ENCODE peak calls at places on chromosomes 16 and 17, in six cellular contexts. One of them, this sample, is unnamed.

GRCh38 chr17:17675925-17676534 is 5.2 kb upstream of the RAI1 start:
- DNase-seq in dorsolateral prefrontal cortex: no peak
- DNase-seq in CD8-positive, alpha-beta T cell: no peak
- DNase-seq in GM23338: peak
- DNase-seq in foreskin keratinocyte: peak
- DNase-seq in colonic mucosa: peak
- DNase-seq in this sample: no peak

GRCh38 chr16:20074089-20074956 is 633 bp upstream of the GPR139 start:
- DNase-seq in dorsolateral prefrontal cortex: no peak
- DNase-seq in CD8-positive, alpha-beta T cell: no peak
- DNase-seq in GM23338: peak
- DNase-seq in foreskin keratinocyte: no peak
- DNase-seq in colonic mucosa: no peak
- DNase-seq in this sample: peak

GRCh38 chr16:85464342-85465305 is 148.5 kb upstream of the GSE1 start:
- DNase-seq in dorsolateral prefrontal cortex: no peak
- DNase-seq in CD8-positive, alpha-beta T cell: no peak
- DNase-seq in GM23338: no peak
- DNase-seq in foreskin keratinocyte: no peak
- DNase-seq in colonic mucosa: no peak
- DNase-seq in this sample: no peak

GRCh38 chr16:74623214-74623842 is 16.4 kb upstream of the GLG1 start:
- DNase-seq in dorsolateral prefrontal cortex: no peak
- DNase-seq in CD8-positive, alpha-beta T cell: no peak
- DNase-seq in GM23338: peak
- DNase-seq in foreskin keratinocyte: no peak
- DNase-seq in colonic mucosa: no peak
- DNase-seq in this sample: peak

GRCh38 chr17:78736526-78737079 is 45.5 kb downstream of the CYTH1 start:
- DNase-seq in dorsolateral prefrontal cortex: no peak
- DNase-seq in CD8-positive, alpha-beta T cell: peak
- DNase-seq in GM23338: peak
- DNase-seq in foreskin keratinocyte: peak
- DNase-seq in colonic mucosa: peak
- DNase-seq in this sample: no peak

GRCh38 chr17:64331366-64331765 is 59.3 kb downstream of the PECAM1 start:
- DNase-seq in dorsolateral prefrontal cortex: no peak
- DNase-seq in CD8-positive, alpha-beta T cell: no peak
- DNase-seq in GM23338: no peak
- DNase-seq in foreskin keratinocyte: no peak
- DNase-seq in colonic mucosa: no peak
- DNase-seq in this sample: no peak

GRCh38 chr17:41301916-41302901 is at the start of gene KRTAP29-1:
- DNase-seq in dorsolateral prefrontal cortex: no peak
- DNase-seq in CD8-positive, alpha-beta T cell: no peak
- DNase-seq in GM23338: no peak
- DNase-seq in foreskin keratinocyte: no peak
- DNase-seq in colonic mucosa: no peak
- DNase-seq in this sample: no peak

GRCh38 chr16:50602531-50603205 is 54.5 kb downstream of the NKD1 start:
- DNase-seq in dorsolateral prefrontal cortex: no peak
- DNase-seq in CD8-positive, alpha-beta T cell: peak
- DNase-seq in GM23338: no peak
- DNase-seq in foreskin keratinocyte: peak
- DNase-seq in colonic mucosa: no peak
- DNase-seq in this sample: no peak

GRCh38 chr17:47844814-47845453 is 3.9 kb upstream of the SCRN2 start:
- DNase-seq in dorsolateral prefrontal cortex: no peak
- DNase-seq in CD8-positive, alpha-beta T cell: no peak
- DNase-seq in GM23338: peak
- DNase-seq in foreskin keratinocyte: no peak
- DNase-seq in colonic mucosa: no peak
- DNase-seq in this sample: peak

GRCh38 chr17:75093543-75094158 is 5.9 kb downstream of the SLC16A5 start:
- DNase-seq in dorsolateral prefrontal cortex: no peak
- DNase-seq in CD8-positive, alpha-beta T cell: no peak
- DNase-seq in GM23338: no peak
- DNase-seq in foreskin keratinocyte: no peak
- DNase-seq in colonic mucosa: no peak
- DNase-seq in this sample: no peak

GRCh38 chr17:17569691-17570090 is 21.8 kb downstream of the PEMT start:
- DNase-seq in dorsolateral prefrontal cortex: no peak
- DNase-seq in CD8-positive, alpha-beta T cell: no peak
- DNase-seq in GM23338: no peak
- DNase-seq in foreskin keratinocyte: no peak
- DNase-seq in colonic mucosa: no peak
- DNase-seq in this sample: no peak

GRCh38 chr17:28528329-28529011 is 22.3 kb downstream of the FOXN1 start:
- DNase-seq in dorsolateral prefrontal cortex: no peak
- DNase-seq in CD8-positive, alpha-beta T cell: no peak
- DNase-seq in GM23338: peak
- DNase-seq in foreskin keratinocyte: no peak
- DNase-seq in colonic mucosa: peak
- DNase-seq in this sample: no peak

GRCh38 chr17:44115585-44116415 is 7.6 kb downstream of the HDAC5 start:
- DNase-seq in dorsolateral prefrontal cortex: no peak
- DNase-seq in CD8-positive, alpha-beta T cell: no peak
- DNase-seq in GM23338: peak
- DNase-seq in foreskin keratinocyte: no peak
- DNase-seq in colonic mucosa: no peak
- DNase-seq in this sample: peak

GRCh38 chr16:62038225-62038624 is 2.0 kb upstream of the CDH8 start:
- DNase-seq in dorsolateral prefrontal cortex: no peak
- DNase-seq in CD8-positive, alpha-beta T cell: no peak
- DNase-seq in GM23338: no peak
- DNase-seq in foreskin keratinocyte: peak
- DNase-seq in colonic mucosa: no peak
- DNase-seq in this sample: no peak

GRCh38 chr17:82228842-82229685 is at the start of gene SLC16A3:
- DNase-seq in dorsolateral prefrontal cortex: no peak
- DNase-seq in CD8-positive, alpha-beta T cell: peak
- DNase-seq in GM23338: peak
- DNase-seq in foreskin keratinocyte: no peak
- DNase-seq in colonic mucosa: peak
- DNase-seq in this sample: peak

GRCh38 chr17:12627776-12628491 is 37.8 kb upstream of the MYOCD start:
- DNase-seq in dorsolateral prefrontal cortex: no peak
- DNase-seq in CD8-positive, alpha-beta T cell: no peak
- DNase-seq in GM23338: no peak
- DNase-seq in foreskin keratinocyte: peak
- DNase-seq in colonic mucosa: no peak
- DNase-seq in this sample: no peak

GRCh38 chr17:2371183-2372130 is 29.4 kb downstream of the MNT start:
- DNase-seq in dorsolateral prefrontal cortex: no peak
- DNase-seq in CD8-positive, alpha-beta T cell: no peak
- DNase-seq in GM23338: no peak
- DNase-seq in foreskin keratinocyte: no peak
- DNase-seq in colonic mucosa: no peak
- DNase-seq in this sample: peak

GRCh38 chr17:2237521-2237921 is 66.1 kb downstream of the SMG6 start:
- DNase-seq in dorsolateral prefrontal cortex: no peak
- DNase-seq in CD8-positive, alpha-beta T cell: no peak
- DNase-seq in GM23338: no peak
- DNase-seq in foreskin keratinocyte: no peak
- DNase-seq in colonic mucosa: no peak
- DNase-seq in this sample: no peak

GRCh38 chr17:79837888-79838540 is 1.2 kb downstream of the CBX4 start:
- DNase-seq in dorsolateral prefrontal cortex: no peak
- DNase-seq in CD8-positive, alpha-beta T cell: peak
- DNase-seq in GM23338: no peak
- DNase-seq in foreskin keratinocyte: peak
- DNase-seq in colonic mucosa: peak
- DNase-seq in this sample: peak

GRCh38 chr16:87406495-87407088 is 14.5 kb downstream of the MAP1LC3B start:
- DNase-seq in dorsolateral prefrontal cortex: no peak
- DNase-seq in CD8-positive, alpha-beta T cell: no peak
- DNase-seq in GM23338: no peak
- DNase-seq in foreskin keratinocyte: no peak
- DNase-seq in colonic mucosa: no peak
- DNase-seq in this sample: no peak

GRCh38 chr16:13060932-13061331 is 159.5 kb downstream of the SHISA9 start:
- DNase-seq in dorsolateral prefrontal cortex: no peak
- DNase-seq in CD8-positive, alpha-beta T cell: no peak
- DNase-seq in GM23338: no peak
- DNase-seq in foreskin keratinocyte: no peak
- DNase-seq in colonic mucosa: peak
- DNase-seq in this sample: no peak

GRCh38 chr17:81337449-81337848 is 42.3 kb upstream of the SLC38A10 start:
- DNase-seq in dorsolateral prefrontal cortex: no peak
- DNase-seq in CD8-positive, alpha-beta T cell: no peak
- DNase-seq in GM23338: peak
- DNase-seq in foreskin keratinocyte: no peak
- DNase-seq in colonic mucosa: peak
- DNase-seq in this sample: peak

GRCh38 chr16:21339927-21340326 is 61.8 kb upstream of the CRYM start:
- DNase-seq in dorsolateral prefrontal cortex: no peak
- DNase-seq in CD8-positive, alpha-beta T cell: no peak
- DNase-seq in GM23338: no peak
- DNase-seq in foreskin keratinocyte: no peak
- DNase-seq in colonic mucosa: peak
- DNase-seq in this sample: no peak

GRCh38 chr16:54287758-54288591 is 1.4 kb upstream of the IRX3 start:
- DNase-seq in dorsolateral prefrontal cortex: no peak
- DNase-seq in CD8-positive, alpha-beta T cell: no peak
- DNase-seq in GM23338: peak
- DNase-seq in foreskin keratinocyte: no peak
- DNase-seq in colonic mucosa: no peak
- DNase-seq in this sample: no peak

GRCh38 chr17:59341922-59342321 is 10.5 kb downstream of the YPEL2 start:
- DNase-seq in dorsolateral prefrontal cortex: no peak
- DNase-seq in CD8-positive, alpha-beta T cell: no peak
- DNase-seq in GM23338: no peak
- DNase-seq in foreskin keratinocyte: no peak
- DNase-seq in colonic mucosa: no peak
- DNase-seq in this sample: no peak

GRCh38 chr17:76146053-76146875 is 5.2 kb upstream of the FOXJ1 start:
- DNase-seq in dorsolateral prefrontal cortex: no peak
- DNase-seq in CD8-positive, alpha-beta T cell: no peak
- DNase-seq in GM23338: no peak
- DNase-seq in foreskin keratinocyte: no peak
- DNase-seq in colonic mucosa: no peak
- DNase-seq in this sample: no peak

GRCh38 chr16:1825864-1826690 is 548 bp downstream of the HAGH start:
- DNase-seq in dorsolateral prefrontal cortex: no peak
- DNase-seq in CD8-positive, alpha-beta T cell: peak
- DNase-seq in GM23338: peak
- DNase-seq in foreskin keratinocyte: no peak
- DNase-seq in colonic mucosa: peak
- DNase-seq in this sample: peak
- TF ChIP-seq CTCF in dorsolateral prefrontal cortex: no peak
- TF ChIP-seq CTCF in CD8-positive, alpha-beta T cell: no peak
- TF ChIP-seq CTCF in GM23338: no peak
- TF ChIP-seq CTCF in foreskin keratinocyte: no peak
- TF ChIP-seq CTCF in colonic mucosa: no peak
- TF ChIP-seq CTCF in this sample: no peak

GRCh38 chr16:22868859-22869258 is 54.9 kb downstream of the HS3ST2 start:
- DNase-seq in dorsolateral prefrontal cortex: no peak
- DNase-seq in CD8-positive, alpha-beta T cell: no peak
- DNase-seq in GM23338: no peak
- DNase-seq in foreskin keratinocyte: no peak
- DNase-seq in colonic mucosa: no peak
- DNase-seq in this sample: peak
- TF ChIP-seq CTCF in dorsolateral prefrontal cortex: no peak
- TF ChIP-seq CTCF in CD8-positive, alpha-beta T cell: no peak
- TF ChIP-seq CTCF in GM23338: no peak
- TF ChIP-seq CTCF in foreskin keratinocyte: no peak
- TF ChIP-seq CTCF in colonic mucosa: no peak
- TF ChIP-seq CTCF in this sample: no peak

GRCh38 chr17:66466933-66467367 is 164.5 kb downstream of the PRKCA start:
- DNase-seq in dorsolateral prefrontal cortex: no peak
- DNase-seq in CD8-positive, alpha-beta T cell: no peak
- DNase-seq in GM23338: peak
- DNase-seq in foreskin keratinocyte: peak
- DNase-seq in colonic mucosa: no peak
- DNase-seq in this sample: no peak

GRCh38 chr17:66467766-66468165 is 165.4 kb downstream of the PRKCA start:
- DNase-seq in dorsolateral prefrontal cortex: no peak
- DNase-seq in CD8-positive, alpha-beta T cell: no peak
- DNase-seq in GM23338: no peak
- DNase-seq in foreskin keratinocyte: no peak
- DNase-seq in colonic mucosa: no peak
- DNase-seq in this sample: no peak

GRCh38 chr17:66464921-66465320 is 162.5 kb downstream of the PRKCA start:
- DNase-seq in dorsolateral prefrontal cortex: no peak
- DNase-seq in CD8-positive, alpha-beta T cell: no peak
- DNase-seq in GM23338: no peak
- DNase-seq in foreskin keratinocyte: no peak
- DNase-seq in colonic mucosa: no peak
- DNase-seq in this sample: no peak

GRCh38 chr17:66466421-66466820 is 164.0 kb downstream of the PRKCA start:
- DNase-seq in dorsolateral prefrontal cortex: no peak
- DNase-seq in CD8-positive, alpha-beta T cell: no peak
- DNase-seq in GM23338: no peak
- DNase-seq in foreskin keratinocyte: no peak
- DNase-seq in colonic mucosa: no peak
- DNase-seq in this sample: no peak

GRCh38 chr17:66465701-66466100 is 163.3 kb downstream of the PRKCA start:
- DNase-seq in dorsolateral prefrontal cortex: no peak
- DNase-seq in CD8-positive, alpha-beta T cell: no peak
- DNase-seq in GM23338: no peak
- DNase-seq in foreskin keratinocyte: no peak
- DNase-seq in colonic mucosa: no peak
- DNase-seq in this sample: no peak
- TF ChIP-seq CTCF in dorsolateral prefrontal cortex: no peak
- TF ChIP-seq CTCF in CD8-positive, alpha-beta T cell: no peak
- TF ChIP-seq CTCF in GM23338: no peak
- TF ChIP-seq CTCF in foreskin keratinocyte: no peak
- TF ChIP-seq CTCF in colonic mucosa: no peak
- TF ChIP-seq CTCF in this sample: no peak

DNA sequence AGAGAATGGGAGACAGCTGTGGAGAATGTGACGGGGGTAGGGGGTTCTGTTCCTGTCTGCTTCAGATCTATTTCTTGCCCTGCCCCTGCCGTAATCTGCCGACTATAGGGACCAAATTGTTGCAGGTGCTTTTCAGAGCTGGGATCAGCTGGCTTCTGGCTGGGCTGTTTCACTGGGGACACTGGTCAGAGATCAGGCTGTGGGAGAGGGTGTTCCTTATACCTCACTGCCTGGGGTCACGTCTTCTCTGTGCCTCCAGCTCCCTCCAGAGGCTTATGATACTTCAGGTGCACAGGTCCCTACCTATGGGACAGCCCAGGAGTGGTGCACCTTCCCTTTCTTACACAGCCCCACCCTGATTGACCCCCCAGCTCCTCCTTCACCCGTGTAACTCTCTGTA is 514.9 kb upstream of the GOT2 start:
- DNase-seq in dorsolateral prefrontal cortex: no peak
- DNase-seq in CD8-positive, alpha-beta T cell: no peak
- DNase-seq in GM23338: peak
- DNase-seq in foreskin keratinocyte: no peak
- DNase-seq in colonic mucosa: no peak
- DNase-seq in this sample: no peak
- TF ChIP-seq CTCF in dorsolateral prefrontal cortex: no peak
- TF ChIP-seq CTCF in CD8-positive, alpha-beta T cell: no peak
- TF ChIP-seq CTCF in GM23338: peak
- TF ChIP-seq CTCF in foreskin keratinocyte: no peak
- TF ChIP-seq CTCF in colonic mucosa: no peak
- TF ChIP-seq CTCF in this sample: no peak

GRCh38 chr16:73051903-73052302 is 4.0 kb upstream of the ZFHX3 start:
- DNase-seq in dorsolateral prefrontal cortex: no peak
- DNase-seq in CD8-positive, alpha-beta T cell: no peak
- DNase-seq in GM23338: no peak
- DNase-seq in foreskin keratinocyte: no peak
- DNase-seq in colonic mucosa: no peak
- DNase-seq in this sample: no peak
- TF ChIP-seq CTCF in dorsolateral prefrontal cortex: no peak
- TF ChIP-seq CTCF in CD8-positive, alpha-beta T cell: no peak
- TF ChIP-seq CTCF in GM23338: no peak
- TF ChIP-seq CTCF in foreskin keratinocyte: no peak
- TF ChIP-seq CTCF in colonic mucosa: no peak
- TF ChIP-seq CTCF in this sample: no peak